ENCODE peak calls at places on chromosome 11, in four cellular contexts. One of them, this sample, is unnamed.

GRCh38 chr11:60367009-60367408 is 11.3 kb upstream of the MS4A7 start:
- DNase-seq in iris pigment epithelial cell: no peak
- DNase-seq in activated naive CD8-positive, alpha-beta T cell treated with anti-CD3 and anti-CD28 coated beads, Interleukin-2, amount 50 U/mL, for 24 hours: no peak
- DNase-seq in cardiac muscle cell: no peak
- DNase-seq in this sample: no peak

GRCh38 chr11:93783362-93783761 is 720 bp upstream of the MED17 start:
- DNase-seq in cardiac muscle cell: no peak
- DNase-seq in activated naive CD8-positive, alpha-beta T cell treated with anti-CD3 and anti-CD28 coated beads, Interleukin-2, amount 50 U/mL, for 24 hours: no peak
- DNase-seq in iris pigment epithelial cell: no peak
- DNase-seq in this sample: peak

GRCh38 chr11:69010361-69010891 is 2.6 kb downstream of the MRGPRF start:
- DNase-seq in cardiac muscle cell: no peak
- DNase-seq in iris pigment epithelial cell: no peak
- DNase-seq in activated naive CD8-positive, alpha-beta T cell treated with anti-CD3 and anti-CD28 coated beads, Interleukin-2, amount 50 U/mL, for 24 hours: no peak
- DNase-seq in this sample: peak

GRCh38 chr11:112339566-112339965 is 78.9 kb upstream of the PLET1 start:
- DNase-seq in activated naive CD8-positive, alpha-beta T cell treated with anti-CD3 and anti-CD28 coated beads, Interleukin-2, amount 50 U/mL, for 24 hours: no peak
- DNase-seq in iris pigment epithelial cell: no peak
- DNase-seq in cardiac muscle cell: no peak
- DNase-seq in this sample: no peak

GRCh38 chr11:74493816-74494630 is 499 bp upstream of the LIPT2 start:
- DNase-seq in iris pigment epithelial cell: no peak
- DNase-seq in activated naive CD8-positive, alpha-beta T cell treated with anti-CD3 and anti-CD28 coated beads, Interleukin-2, amount 50 U/mL, for 24 hours: no peak
- DNase-seq in cardiac muscle cell: no peak
- DNase-seq in this sample: peak

GRCh38 chr11:306645-307371 is 808 bp upstream of the IFITM2 start:
- DNase-seq in cardiac muscle cell: no peak
- DNase-seq in iris pigment epithelial cell: no peak
- DNase-seq in activated naive CD8-positive, alpha-beta T cell treated with anti-CD3 and anti-CD28 coated beads, Interleukin-2, amount 50 U/mL, for 24 hours: no peak
- DNase-seq in this sample: no peak

GRCh38 chr11:102527701-102528100 is 2.8 kb downstream of the MMP7 start:
- DNase-seq in iris pigment epithelial cell: no peak
- DNase-seq in cardiac muscle cell: no peak
- DNase-seq in activated naive CD8-positive, alpha-beta T cell treated with anti-CD3 and anti-CD28 coated beads, Interleukin-2, amount 50 U/mL, for 24 hours: no peak
- DNase-seq in this sample: peak

GRCh38 chr11:12052676-12053605 is 44.5 kb upstream of the DKK3 start:
- DNase-seq in iris pigment epithelial cell: no peak
- DNase-seq in activated naive CD8-positive, alpha-beta T cell treated with anti-CD3 and anti-CD28 coated beads, Interleukin-2, amount 50 U/mL, for 24 hours: no peak
- DNase-seq in cardiac muscle cell: no peak
- DNase-seq in this sample: no peak

GRCh38 chr11:31000412-31000811 is 369.1 kb downstream of the DCDC1 start:
- DNase-seq in cardiac muscle cell: no peak
- DNase-seq in activated naive CD8-positive, alpha-beta T cell treated with anti-CD3 and anti-CD28 coated beads, Interleukin-2, amount 50 U/mL, for 24 hours: no peak
- DNase-seq in iris pigment epithelial cell: no peak
- DNase-seq in this sample: no peak

GRCh38 chr11:36360833-36361232 is 64.7 kb downstream of the PRR5L start:
- DNase-seq in activated naive CD8-positive, alpha-beta T cell treated with anti-CD3 and anti-CD28 coated beads, Interleukin-2, amount 50 U/mL, for 24 hours: no peak
- DNase-seq in iris pigment epithelial cell: peak
- DNase-seq in cardiac muscle cell: no peak
- DNase-seq in this sample: peak

GRCh38 chr11:64759722-64760719 is at the start of gene PYGM:
- DNase-seq in cardiac muscle cell: peak
- DNase-seq in activated naive CD8-positive, alpha-beta T cell treated with anti-CD3 and anti-CD28 coated beads, Interleukin-2, amount 50 U/mL, for 24 hours: no peak
- DNase-seq in iris pigment epithelial cell: peak
- DNase-seq in this sample: no peak

GRCh38 chr11:130448416-130449068 is at the start of gene ADAMTS15:
- DNase-seq in cardiac muscle cell: peak
- DNase-seq in iris pigment epithelial cell: peak
- DNase-seq in activated naive CD8-positive, alpha-beta T cell treated with anti-CD3 and anti-CD28 coated beads, Interleukin-2, amount 50 U/mL, for 24 hours: peak
- DNase-seq in this sample: peak

GRCh38 chr11:92893276-92893675 is 76.2 kb upstream of the MTNR1B start:
- DNase-seq in iris pigment epithelial cell: no peak
- DNase-seq in activated naive CD8-positive, alpha-beta T cell treated with anti-CD3 and anti-CD28 coated beads, Interleukin-2, amount 50 U/mL, for 24 hours: no peak
- DNase-seq in cardiac muscle cell: no peak
- DNase-seq in this sample: no peak